ENCODE peak calls at places on chromosomes 6 and 20, in eight cellular contexts. R is tibial artery, F is iris pigment epithelial cell, J is GM12865, Q is psoas muscle, B is foreskin fibroblast, K is GDM1, V is mesenteric fat pad. D is an unnamed sample.

GRCh38 chr6:54238407-54238806 is 69.8 kb upstream of the TINAG start:
- DNase-seq in R (no peak), F (peak; percentile 61), J (no peak), Q (no peak), B (peak; percentile 91), K (no peak), V (no peak), D (no peak)

GRCh38 chr6:128723667-128724066 is 159.3 kb upstream of the LAMA2 start:
- DNase-seq in R (no peak), F (peak; percentile 20), J (no peak), Q (no peak), B (peak; percentile 27), K (no peak), V (no peak), D (no peak)

GRCh38 chr6:3859878-3860552 is 10.8 kb downstream of the FAM50B start:
- DNase-seq in R (no peak), F (no peak), J (no peak), Q (no peak), B (no peak), K (no peak), V (no peak), D (no peak)

GRCh38 chr6:41097467-41098090 is 24.8 kb downstream of the NFYA start:
- DNase-seq in R (no peak), F (peak; percentile 79), J (no peak), Q (no peak), B (peak; percentile 69), K (no peak), V (no peak), D (no peak)

GRCh38 chr6:53701333-53702073 is 35.9 kb upstream of the KLHL31 start:
- DNase-seq in R (no peak), F (no peak), J (no peak), Q (no peak), B (no peak), K (no peak), V (no peak), D (no peak)

GRCh38 chr6:157017861-157018260 is 240.7 kb downstream of the ARID1B start:
- DNase-seq in R (no peak), F (no peak), J (no peak), Q (no peak), B (no peak), K (no peak), V (no peak), D (no peak)

GRCh38 chr6:37192669-37193068 is 22.7 kb downstream of the PIM1 start:
- DNase-seq in R (no peak), F (no peak), J (no peak), Q (no peak), B (no peak), K (no peak), V (no peak), D (no peak)

GRCh38 chr20:9454781-9455180 is 59.6 kb upstream of the LAMP5 start:
- DNase-seq in R (no peak), F (no peak), J (no peak), Q (no peak), B (peak; percentile 54), K (no peak), V (no peak), D (no peak)

GRCh38 chr6:134079406-134079921 is 27.0 kb upstream of the SLC2A12 start:
- DNase-seq in R (no peak), F (no peak), J (peak; percentile 10), Q (no peak), B (no peak), K (no peak), V (no peak), D (no peak)

GRCh38 chr6:3381233-3382065 is 75.4 kb downstream of the SLC22A23 start:
- DNase-seq in R (no peak), F (no peak), J (no peak), Q (no peak), B (no peak), K (no peak), V (no peak), D (no peak)

GRCh38 chr6:89412071-89413005 is at the start of gene RRAGD:
- DNase-seq in R (peak; percentile 81), F (no peak), J (peak; percentile 80), Q (peak; percentile 73), B (peak; percentile 51), K (peak; percentile 76), V (peak; percentile 90), D (peak; percentile 16)

GRCh38 chr6:157534991-157535353 is 154.0 kb downstream of the ZDHHC14 start:
- DNase-seq in R (no peak), F (no peak), J (no peak), Q (no peak), B (no peak), K (no peak), V (no peak), D (no peak)

GRCh38 chr20:24958506-24959385 is 9.7 kb downstream of the CST7 start:
- DNase-seq in R (no peak), F (no peak), J (no peak), Q (no peak), B (no peak), K (no peak), V (no peak), D (no peak)

GRCh38 chr6:44569931-44570385 is 182.5 kb downstream of the CDC5L start:
- DNase-seq in R (peak; percentile 65), F (no peak), J (no peak), Q (peak; percentile 44), B (peak; percentile 63), K (peak; percentile 62), V (no peak), D (no peak)

GRCh38 chr6:109379706-109380105 is 2.6 kb downstream of the CD164 start:
- DNase-seq in R (no peak), F (peak; percentile 66), J (no peak), Q (no peak), B (peak; percentile 51), K (no peak), V (no peak), D (no peak)

GRCh38 chr20:17940447-17940971 is 28.1 kb downstream of the SNX5 start:
- DNase-seq in R (no peak), F (no peak), J (no peak), Q (no peak), B (peak; percentile 42), K (no peak), V (no peak), D (no peak)

GRCh38 chr20:62367483-62368302 is 581 bp upstream of the LAMA5 start:
- DNase-seq in R (no peak), F (no peak), J (peak; percentile 30), Q (peak; percentile 59), B (peak; percentile 54), K (no peak), V (no peak), D (no peak)

GRCh38 chr6:160534050-160534696 is 129.9 kb downstream of the LPA start:
- DNase-seq in R (peak; percentile 54), F (peak; percentile 25), J (peak; percentile 57), Q (peak; percentile 39), B (peak; percentile 78), K (no peak), V (no peak), D (peak; percentile 60)

GRCh38 chr6:42230320-42231034 is 12.8 kb upstream of the MRPS10 start:
- DNase-seq in R (no peak), F (peak; percentile 22), J (no peak), Q (no peak), B (no peak), K (no peak), V (no peak), D (no peak)

GRCh38 chr6:56541736-56542366 is 100.8 kb downstream of the DST start:
- DNase-seq in R (no peak), F (no peak), J (no peak), Q (no peak), B (no peak), K (no peak), V (no peak), D (no peak)

GRCh38 chr20:53321596-53321995 is 272.0 kb downstream of the ZNF217 start:
- DNase-seq in R (no peak), F (no peak), J (no peak), Q (no peak), B (no peak), K (no peak), V (no peak), D (no peak)

GRCh38 chr20:62126141-62126540 is 3.9 kb downstream of the LSM14B start:
- DNase-seq in R (no peak), F (no peak), J (no peak), Q (no peak), B (no peak), K (no peak), V (no peak), D (no peak)

GRCh38 chr20:51514836-51515235 is 27.7 kb downstream of the NFATC2 start:
- DNase-seq in R (no peak), F (no peak), J (no peak), Q (no peak), B (no peak), K (no peak), V (no peak), D (no peak)

GRCh38 chr6:144736763-144737162 is 451.6 kb downstream of the UTRN start:
- DNase-seq in R (no peak), F (no peak), J (no peak), Q (no peak), B (no peak), K (no peak), V (no peak), D (no peak)

D was measured in activated gamma-delta T cell treated with Interleukin-2 at 50 U/mL for 16 hours.